ENCODE peak calls at places on chromosomes 1 and 21, in four cellular contexts. One of them, this sample, is unnamed.

GRCh38 chr1:71509051-71509595 is 428.3 kb upstream of the ZRANB2 start:
- DNase-seq in SK-N-SH: no peak
- DNase-seq in K562: no peak
- DNase-seq in HepG2: no peak
- DNase-seq in this sample: no peak

GRCh38 chr1:211975152-211975941 is 60.0 kb downstream of the INTS7 start:
- DNase-seq in SK-N-SH: no peak
- DNase-seq in K562: no peak
- DNase-seq in HepG2: no peak
- DNase-seq in this sample: no peak

GRCh38 chr1:205978676-205979075 is 24.5 kb downstream of the RAB7B start:
- DNase-seq in SK-N-SH: no peak
- DNase-seq in K562: no peak
- DNase-seq in HepG2: no peak
- DNase-seq in this sample: no peak

GRCh38 chr1:155003227-155003765 is 694 bp downstream of the ZBTB7B start:
- DNase-seq in SK-N-SH: peak
- DNase-seq in K562: peak
- DNase-seq in HepG2: no peak
- DNase-seq in this sample: no peak

GRCh38 chr21:33514234-33514633 is 22.7 kb upstream of the DNAJC28 start:
- DNase-seq in SK-N-SH: no peak
- DNase-seq in K562: no peak
- DNase-seq in HepG2: no peak
- DNase-seq in this sample: no peak

GRCh38 chr1:83815348-83815747 is 183.6 kb downstream of the TTLL7 start:
- DNase-seq in SK-N-SH: no peak
- DNase-seq in K562: no peak
- DNase-seq in HepG2: no peak
- DNase-seq in this sample: no peak

GRCh38 chr1:195026792-195027191 is 1581.4 kb downstream of the KCNT2 start:
- DNase-seq in SK-N-SH: no peak
- DNase-seq in K562: no peak
- DNase-seq in HepG2: no peak
- DNase-seq in this sample: no peak

GRCh38 chr1:163035791-163036249 is 33.3 kb upstream of the RGS4 start:
- DNase-seq in SK-N-SH: peak
- DNase-seq in K562: no peak
- DNase-seq in HepG2: no peak
- DNase-seq in this sample: no peak

GRCh38 chr1:17292299-17293198 is 15.4 kb upstream of the PADI4 start:
- DNase-seq in SK-N-SH: no peak
- DNase-seq in K562: no peak
- DNase-seq in HepG2: no peak
- DNase-seq in this sample: no peak

GRCh38 chr1:16724718-16725438 is 15.4 kb upstream of the RNU1-4 start:
- DNase-seq in SK-N-SH: peak
- DNase-seq in K562: peak
- DNase-seq in HepG2: no peak
- DNase-seq in this sample: peak

GRCh38 chr1:54069792-54070548 is 16.6 kb downstream of the TCEANC2 start:
- DNase-seq in SK-N-SH: peak
- DNase-seq in K562: peak
- DNase-seq in HepG2: peak
- DNase-seq in this sample: peak

GRCh38 chr1:152227310-152227928 is 3.4 kb upstream of the HRNR start:
- DNase-seq in SK-N-SH: no peak
- DNase-seq in K562: peak
- DNase-seq in HepG2: no peak
- DNase-seq in this sample: no peak

GRCh38 chr1:117061986-117062415 is 1.9 kb downstream of the TTF2 start:
- DNase-seq in SK-N-SH: no peak
- DNase-seq in K562: peak
- DNase-seq in HepG2: no peak
- DNase-seq in this sample: no peak

GRCh38 chr1:155124503-155125463 is 2.9 kb upstream of the EFNA1 start:
- DNase-seq in SK-N-SH: no peak
- DNase-seq in K562: no peak
- DNase-seq in HepG2: no peak
- DNase-seq in this sample: no peak

GRCh38 chr1:3570081-3570986 is 41.0 kb downstream of the MEGF6 start:
- DNase-seq in SK-N-SH: no peak
- DNase-seq in K562: no peak
- DNase-seq in HepG2: no peak
- DNase-seq in this sample: no peak

GRCh38 chr21:43339668-43340067 is 87.3 kb downstream of the SIK1 start:
- DNase-seq in SK-N-SH: no peak
- DNase-seq in K562: no peak
- DNase-seq in HepG2: no peak
- DNase-seq in this sample: no peak

GRCh38 chr1:1541956-1542765 is 1.7 kb upstream of the TMEM240 start:
- DNase-seq in SK-N-SH: no peak
- DNase-seq in K562: no peak
- DNase-seq in HepG2: no peak
- DNase-seq in this sample: no peak

GRCh38 chr1:174022080-174022975 is at the start of gene RC3H1:
- DNase-seq in SK-N-SH: peak
- DNase-seq in K562: peak
- DNase-seq in HepG2: peak
- DNase-seq in this sample: peak

GRCh38 chr1:184520343-184520742 is 133.5 kb downstream of the C1orf21 start:
- DNase-seq in SK-N-SH: no peak
- DNase-seq in K562: no peak
- DNase-seq in HepG2: no peak
- DNase-seq in this sample: no peak

GRCh38 chr1:227742738-227743715 is 7.8 kb downstream of the SNAP47 start:
- DNase-seq in SK-N-SH: no peak
- DNase-seq in K562: no peak
- DNase-seq in HepG2: no peak
- DNase-seq in this sample: no peak

GRCh38 chr1:159957824-159958268 is 3.8 kb upstream of the SLAMF9 start:
- DNase-seq in SK-N-SH: no peak
- DNase-seq in K562: peak
- DNase-seq in HepG2: no peak
- DNase-seq in this sample: no peak

GRCh38 chr1:119887428-119887827 is 8.9 kb downstream of the ADAM30 start:
- DNase-seq in SK-N-SH: no peak
- DNase-seq in K562: no peak
- DNase-seq in HepG2: no peak
- DNase-seq in this sample: no peak

GRCh38 chr1:202966006-202966904 is 802 bp downstream of the CYB5R1 start:
- DNase-seq in SK-N-SH: no peak
- DNase-seq in K562: no peak
- DNase-seq in HepG2: no peak
- DNase-seq in this sample: no peak

GRCh38 chr21:42566524-42567180 is 53.0 kb downstream of the SLC37A1 start:
- DNase-seq in SK-N-SH: no peak
- DNase-seq in K562: no peak
- DNase-seq in HepG2: no peak
- DNase-seq in this sample: no peak

GRCh38 chr1:12380316-12381249 is 150.8 kb downstream of the VPS13D start:
- DNase-seq in SK-N-SH: peak
- DNase-seq in K562: no peak
- DNase-seq in HepG2: peak
- DNase-seq in this sample: no peak

GRCh38 chr1:207058252-207058651 is 5.2 kb downstream of the PFKFB2 start:
- DNase-seq in SK-N-SH: no peak
- DNase-seq in K562: no peak
- DNase-seq in HepG2: no peak
- DNase-seq in this sample: no peak

GRCh38 chr1:111553199-111553598 is 49.8 kb upstream of the ADORA3 start:
- DNase-seq in SK-N-SH: no peak
- DNase-seq in K562: no peak
- DNase-seq in HepG2: no peak
- DNase-seq in this sample: no peak

GRCh38 chr1:205545991-205546390 is 41.5 kb downstream of the CDK18 start:
- DNase-seq in SK-N-SH: no peak
- DNase-seq in K562: no peak
- DNase-seq in HepG2: no peak
- DNase-seq in this sample: no peak

GRCh38 chr1:4002741-4003140 is 102.7 kb upstream of the C1orf174 start:
- DNase-seq in SK-N-SH: no peak
- DNase-seq in K562: no peak
- DNase-seq in HepG2: no peak
- DNase-seq in this sample: no peak

GRCh38 chr21:43740497-43741156 is 21.7 kb downstream of the PDXK start:
- DNase-seq in SK-N-SH: peak
- DNase-seq in K562: no peak
- DNase-seq in HepG2: no peak
- DNase-seq in this sample: no peak

GRCh38 chr1:41322835-41323234 is 38.4 kb upstream of the FOXO6 start:
- DNase-seq in SK-N-SH: peak
- DNase-seq in K562: peak
- DNase-seq in HepG2: peak
- DNase-seq in this sample: peak

DNA sequence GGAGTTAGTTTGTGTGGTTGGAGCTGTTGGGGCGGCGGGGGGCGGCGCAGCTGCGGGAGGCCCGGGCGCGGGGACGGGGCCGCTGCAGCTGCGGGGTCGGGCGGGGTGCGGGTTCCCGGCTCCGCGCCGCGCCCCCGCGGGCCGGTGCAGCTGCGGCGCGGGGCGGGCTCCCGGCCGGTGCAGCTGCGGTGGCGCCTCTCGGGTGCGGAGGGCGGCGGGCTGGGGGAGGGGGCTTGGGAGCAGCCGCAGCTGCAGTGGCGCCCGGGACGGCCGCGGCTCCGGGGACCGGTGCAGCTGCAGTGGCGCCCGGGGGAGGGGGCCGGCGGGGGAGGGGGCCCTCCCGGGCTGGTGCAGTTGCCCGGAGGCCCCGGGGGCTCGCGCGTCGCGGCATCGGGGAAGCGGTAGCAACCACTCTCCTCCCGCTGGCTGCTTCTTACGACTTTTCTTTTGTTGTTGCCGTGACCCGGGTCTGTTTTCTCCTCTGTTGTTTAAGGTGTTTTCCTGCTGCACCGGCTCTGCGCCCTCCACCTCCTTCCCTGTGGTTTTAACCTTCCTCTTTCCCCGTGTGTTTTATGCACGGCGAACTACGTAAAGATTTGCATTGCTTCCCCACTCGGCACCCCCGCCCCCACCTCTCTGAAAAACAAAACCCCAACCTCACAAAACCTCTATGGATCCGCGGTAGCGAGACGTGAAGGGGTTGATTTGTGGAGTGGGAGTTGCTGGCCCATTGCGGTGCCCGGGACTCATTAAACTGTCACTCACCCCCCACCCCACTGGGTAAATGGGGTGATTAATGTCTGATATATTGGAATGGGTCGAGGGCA is 1.7 kb upstream of the ZBTB18 start:
- DNase-seq in SK-N-SH: peak
- DNase-seq in K562: peak
- DNase-seq in HepG2: no peak
- DNase-seq in this sample: peak
- TF ChIP-seq FOXM1 in SK-N-SH: no peak
- TF ChIP-seq FOXM1 in K562: no peak
- TF ChIP-seq FOXM1 in HepG2: no peak
- TF ChIP-seq FOXM1 in this sample: peak

GRCh38 chr1:5856246-5856815 is 135.9 kb downstream of the NPHP4 start:
- DNase-seq in SK-N-SH: no peak
- DNase-seq in K562: peak
- DNase-seq in HepG2: peak
- DNase-seq in this sample: no peak
- TF ChIP-seq FOXM1 in SK-N-SH: no peak
- TF ChIP-seq FOXM1 in K562: no peak
- TF ChIP-seq FOXM1 in HepG2: no peak
- TF ChIP-seq FOXM1 in this sample: no peak

DNA sequence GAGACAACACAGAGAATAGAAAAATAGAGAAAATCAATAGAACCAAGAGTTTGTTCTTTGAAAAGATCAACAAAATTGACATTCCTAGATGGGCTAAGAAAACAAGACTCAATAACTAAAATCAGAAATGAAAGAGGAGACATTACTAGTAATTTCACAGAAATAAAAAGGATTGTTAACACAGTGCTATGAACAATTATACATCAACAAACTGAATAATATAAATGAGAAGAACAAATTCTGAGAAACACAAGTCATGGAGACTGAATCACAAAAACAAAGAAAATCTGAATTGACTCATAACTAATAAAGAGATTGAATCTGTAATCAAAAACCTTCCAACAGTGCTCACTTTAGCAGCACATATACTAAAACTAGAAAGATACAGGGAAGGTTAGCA is 51.6 kb upstream of the TTC39A start:
- DNase-seq in SK-N-SH: no peak
- DNase-seq in K562: no peak
- DNase-seq in HepG2: no peak
- DNase-seq in this sample: no peak
- TF ChIP-seq FOXM1 in SK-N-SH: no peak
- TF ChIP-seq FOXM1 in K562: no peak
- TF ChIP-seq FOXM1 in HepG2: no peak
- TF ChIP-seq FOXM1 in this sample: no peak

GRCh38 chr1:59523745-59524450 is 227.0 kb downstream of the FGGY start:
- DNase-seq in SK-N-SH: no peak
- DNase-seq in K562: no peak
- DNase-seq in HepG2: no peak
- DNase-seq in this sample: no peak

GRCh38 chr1:59530119-59530518 is 233.2 kb downstream of the FGGY start:
- DNase-seq in SK-N-SH: no peak
- DNase-seq in K562: no peak
- DNase-seq in HepG2: no peak
- DNase-seq in this sample: no peak

GRCh38 chr1:59522925-59523505 is 226.1 kb downstream of the FGGY start:
- DNase-seq in SK-N-SH: no peak
- DNase-seq in K562: no peak
- DNase-seq in HepG2: peak
- DNase-seq in this sample: no peak

GRCh38 chr1:59521456-59521855 is 224.6 kb downstream of the FGGY start:
- DNase-seq in SK-N-SH: no peak
- DNase-seq in K562: no peak
- DNase-seq in HepG2: no peak
- DNase-seq in this sample: no peak

GRCh38 chr1:59526240-59526639 is 229.3 kb downstream of the FGGY start:
- DNase-seq in SK-N-SH: no peak
- DNase-seq in K562: no peak
- DNase-seq in HepG2: no peak
- DNase-seq in this sample: no peak
- TF ChIP-seq FOXM1 in SK-N-SH: no peak
- TF ChIP-seq FOXM1 in K562: no peak
- TF ChIP-seq FOXM1 in HepG2: no peak
- TF ChIP-seq FOXM1 in this sample: no peak

GRCh38 chr1:151002006-151002405 is 4.7 kb downstream of the MINDY1 start:
- DNase-seq in SK-N-SH: no peak
- DNase-seq in K562: no peak
- DNase-seq in HepG2: no peak
- DNase-seq in this sample: no peak
- TF ChIP-seq FOXM1 in SK-N-SH: no peak
- TF ChIP-seq FOXM1 in K562: no peak
- TF ChIP-seq FOXM1 in HepG2: no peak
- TF ChIP-seq FOXM1 in this sample: no peak

GRCh38 chr1:234505774-234506114 is 26.8 kb upstream of the TARBP1 start:
- DNase-seq in SK-N-SH: no peak
- DNase-seq in K562: no peak
- DNase-seq in HepG2: no peak
- DNase-seq in this sample: no peak
- TF ChIP-seq FOXM1 in SK-N-SH: no peak
- TF ChIP-seq FOXM1 in K562: no peak
- TF ChIP-seq FOXM1 in HepG2: no peak
- TF ChIP-seq FOXM1 in this sample: no peak